ENCODE peak calls at places on chromosomes 13 and 19, in ten cellular contexts. B, V, H, G, P, S, O, D, C and A are unnamed samples.
A peak's percentile ranks its signal among the peaks of the same experiment; 100 is the strongest.

GRCh38 chr19:15200575-15201364 is at the start of gene NOTCH3:
- DNase-seq in P (no peak), C (no peak), B (no peak), H (no peak), S (no peak), D (no peak), V (no peak), O (no peak), G (no peak), A (no peak)

GRCh38 chr13:67474114-67474513 is 244.0 kb upstream of the PCDH9 start:
- DNase-seq in P (no peak), D (no peak), V (no peak), G (no peak), H (no peak), C (no peak), S (no peak), O (no peak), B (no peak), A (no peak)

GRCh38 chr13:86572115-86572514 is 772.9 kb upstream of the SLITRK6 start:
- DNase-seq in B (no peak), D (no peak), G (no peak), P (no peak), V (no peak), H (no peak), C (no peak), O (no peak), S (no peak), A (no peak)

GRCh38 chr13:37747071-37747612 is 122.4 kb downstream of the TRPC4 start:
- DNase-seq in G (no peak), P (no peak), H (no peak), C (no peak), S (no peak), B (no peak), O (no peak), D (peak; percentile 29), V (no peak), A (no peak)

GRCh38 chr13:79282976-79283375 is 123.1 kb downstream of the RBM26 start:
- DNase-seq in H (no peak), C (no peak), D (no peak), V (no peak), O (no peak), G (no peak), S (no peak), B (no peak), P (no peak), A (no peak)

GRCh38 chr19:21559444-21559843 is 54.0 kb downstream of the ZNF429 start:
- DNase-seq in P (no peak), B (no peak), V (no peak), S (no peak), G (no peak), D (no peak), O (no peak), C (no peak), H (no peak), A (no peak)

GRCh38 chr13:36453518-36453917 is 21.2 kb downstream of the CCNA1 start:
- DNase-seq in P (no peak), H (no peak), G (no peak), B (no peak), D (peak; percentile 2), S (no peak), V (no peak), C (no peak), O (no peak), A (no peak)

GRCh38 chr19:743168-743687 is 7.7 kb upstream of the MISP start:
- DNase-seq in P (no peak), V (no peak), D (no peak), H (no peak), B (no peak), C (no peak), S (no peak), G (no peak), O (no peak), A (peak; percentile 73)

GRCh38 chr13:79480954-79481684 is at the start of gene NDFIP2:
- DNase-seq in D (no peak), V (no peak), S (peak; percentile 80), O (peak; percentile 94), H (peak; percentile 82), C (peak; percentile 71), P (peak; percentile 61), G (peak; percentile 66), B (peak; percentile 74), A (peak; percentile 92)

GRCh38 chr19:47707135-47707925 is 5.9 kb upstream of the EHD2 start:
- DNase-seq in V (no peak), B (peak; percentile 60), H (peak; percentile 58), C (peak; percentile 53), D (no peak), P (no peak), O (peak; percentile 91), S (peak; percentile 57), G (peak; percentile 36), A (peak; percentile 44)